ENCODE peak calls at places on chromosome 19, in seven cellular contexts. E is Calu3, M is iris pigment epithelial cell, N is cardiac fibroblast, R is GM23248, Y is HTR-8/SVneo, P is immature natural killer cell. B is an unnamed sample.

GRCh38 chr19:14198384-14199376 is 7.3 kb downstream of the ADGRL1 start:
- DNase-seq in P (no peak), R (no peak), N (peak), Y (no peak), M (no peak), E (no peak), B (peak)

GRCh38 chr19:8858260-8858659 is 26.1 kb downstream of the MBD3L1 start:
- DNase-seq in N (no peak), P (no peak), R (no peak), Y (no peak), M (no peak), E (no peak), B (no peak)

GRCh38 chr19:1774999-1775772 is 21.9 kb downstream of the ONECUT3 start:
- DNase-seq in P (no peak), Y (peak), M (peak), N (peak), R (peak), E (no peak), B (no peak)

GRCh38 chr19:51986309-51987291 is at the start of gene ZNF350:
- DNase-seq in R (peak), N (peak), E (peak), M (peak), P (peak), Y (peak), B (peak)

GRCh38 chr19:18478545-18479311 is 40.8 kb upstream of the ISYNA1 start:
- DNase-seq in Y (peak), E (peak), M (peak), N (peak), R (peak), P (peak), B (peak)

GRCh38 chr19:56155124-56155687 is 14.1 kb downstream of the ZNF444 start:
- DNase-seq in Y (no peak), R (peak), M (no peak), P (no peak), N (no peak), E (no peak), B (no peak)

GRCh38 chr19:33241530-33242101 is 16.0 kb upstream of the SLC7A10 start:
- DNase-seq in R (peak), E (peak), P (peak), N (peak), M (no peak), Y (no peak), B (no peak)

GRCh38 chr19:3774621-3775373 is 2.8 kb upstream of the RAX2 start:
- DNase-seq in P (no peak), Y (no peak), E (no peak), M (no peak), N (no peak), R (no peak), B (no peak)

GRCh38 chr19:53647792-53648191 is 16.0 kb downstream of the DPRX start:
- DNase-seq in P (no peak), E (no peak), N (no peak), R (no peak), M (no peak), Y (no peak), B (no peak)

GRCh38 chr19:869245-870177 is 10.0 kb downstream of the CFD start:
- DNase-seq in R (peak), P (no peak), E (peak), N (peak), M (peak), Y (peak), B (peak)

GRCh38 chr19:3771033-3771905 is 759 bp downstream of the RAX2 start:
- DNase-seq in M (no peak), Y (no peak), P (no peak), N (no peak), R (no peak), E (no peak), B (no peak)

GRCh38 chr19:18007939-18008673 is at the start of gene ARRDC2:
- DNase-seq in E (peak), P (peak), R (peak), Y (peak), N (peak), M (peak), B (peak)

GRCh38 chr19:48926909-48927308 is 6.6 kb upstream of the DHDH start:
- DNase-seq in E (peak), N (peak), R (peak), M (peak), Y (peak), P (no peak), B (peak)

GRCh38 chr19:49520705-49521319 is 7.0 kb upstream of the RCN3 start:
- DNase-seq in Y (no peak), P (no peak), M (no peak), E (no peak), N (no peak), R (no peak), B (no peak)

GRCh38 chr19:46603195-46603637 is 2.1 kb downstream of the CALM3 start:
- DNase-seq in Y (no peak), P (no peak), N (no peak), M (no peak), R (no peak), E (peak), B (no peak)

GRCh38 chr19:46732966-46733692 is 12.7 kb upstream of the FKRP start:
- DNase-seq in P (no peak), N (no peak), M (peak), R (no peak), Y (no peak), E (no peak), B (no peak)

GRCh38 chr19:2618611-2619010 is 83.9 kb downstream of the GNG7 start:
- DNase-seq in M (peak), Y (no peak), N (peak), E (peak), P (peak), R (peak), B (no peak)

GRCh38 chr19:17952041-17952976 is 14.6 kb upstream of the KCNN1 start:
- DNase-seq in Y (no peak), M (no peak), E (no peak), P (no peak), N (no peak), R (no peak), B (no peak)

GRCh38 chr19:32677657-32678056 is 2.0 kb downstream of the RGS9BP start:
- DNase-seq in M (peak), Y (no peak), P (no peak), R (no peak), N (peak), E (no peak), B (peak)

GRCh38 chr19:2084993-2085720 is 11.0 kb downstream of the MOB3A start:
- DNase-seq in E (no peak), N (peak), M (peak), Y (no peak), R (peak), P (peak), B (peak)

B was measured in A673.